ENCODE peak calls at places on chromosome 17, in ten cellular contexts. One of them, this sample, is unnamed.
A peak's percentile ranks its signal among the peaks of the same experiment; 100 is the strongest.

GRCh38 chr17:55962931-55963378 is 190.3 kb upstream of the ANKFN1 start:
- DNase-seq in sigmoid colon: no peak
- DNase-seq in CD8-positive, alpha-beta memory T cell: no peak
- DNase-seq in pancreas: no peak
- DNase-seq in tibial artery: no peak
- DNase-seq in suprapubic skin: no peak
- DNase-seq in psoas muscle: no peak
- DNase-seq in cardiac muscle cell: peak; percentile 5
- DNase-seq in transverse colon: peak; percentile 50
- DNase-seq in MM.1S: no peak
- DNase-seq in this sample: no peak

GRCh38 chr17:41907633-41908539 is 10.9 kb downstream of the ACLY start:
- DNase-seq in sigmoid colon: no peak
- DNase-seq in CD8-positive, alpha-beta memory T cell: no peak
- DNase-seq in pancreas: peak; percentile 64
- DNase-seq in tibial artery: no peak
- DNase-seq in suprapubic skin: no peak
- DNase-seq in psoas muscle: no peak
- DNase-seq in cardiac muscle cell: no peak
- DNase-seq in transverse colon: peak; percentile 18
- DNase-seq in MM.1S: no peak
- DNase-seq in this sample: no peak

GRCh38 chr17:1746975-1747543 is 4.4 kb downstream of the SERPINF2 start:
- DNase-seq in sigmoid colon: no peak
- DNase-seq in CD8-positive, alpha-beta memory T cell: no peak
- DNase-seq in pancreas: peak; percentile 45
- DNase-seq in tibial artery: no peak
- DNase-seq in suprapubic skin: no peak
- DNase-seq in psoas muscle: no peak
- DNase-seq in cardiac muscle cell: no peak
- DNase-seq in transverse colon: peak; percentile 77
- DNase-seq in MM.1S: no peak
- DNase-seq in this sample: no peak

GRCh38 chr17:79810138-79811027 is 13.5 kb upstream of the CBX8 start:
- DNase-seq in sigmoid colon: peak; percentile 82
- DNase-seq in CD8-positive, alpha-beta memory T cell: peak; percentile 85
- DNase-seq in pancreas: peak; percentile 71
- DNase-seq in tibial artery: no peak
- DNase-seq in suprapubic skin: no peak
- DNase-seq in psoas muscle: peak; percentile 60
- DNase-seq in cardiac muscle cell: peak; percentile 96
- DNase-seq in transverse colon: peak; percentile 85
- DNase-seq in MM.1S: peak; percentile 56
- DNase-seq in this sample: peak; percentile 77

GRCh38 chr17:77872714-77873517 is 85.6 kb upstream of the TNRC6C start:
- DNase-seq in sigmoid colon: no peak
- DNase-seq in CD8-positive, alpha-beta memory T cell: no peak
- DNase-seq in pancreas: no peak
- DNase-seq in tibial artery: no peak
- DNase-seq in suprapubic skin: no peak
- DNase-seq in psoas muscle: no peak
- DNase-seq in cardiac muscle cell: no peak
- DNase-seq in transverse colon: no peak
- DNase-seq in MM.1S: no peak
- DNase-seq in this sample: peak; percentile 51

GRCh38 chr17:27976331-27976730 is 66.1 kb upstream of the NLK start:
- DNase-seq in sigmoid colon: no peak
- DNase-seq in CD8-positive, alpha-beta memory T cell: no peak
- DNase-seq in pancreas: no peak
- DNase-seq in tibial artery: no peak
- DNase-seq in suprapubic skin: no peak
- DNase-seq in psoas muscle: no peak
- DNase-seq in cardiac muscle cell: no peak
- DNase-seq in transverse colon: no peak
- DNase-seq in MM.1S: no peak
- DNase-seq in this sample: no peak

GRCh38 chr17:56867948-56868376 is 34.0 kb downstream of the DGKE start:
- DNase-seq in sigmoid colon: no peak
- DNase-seq in CD8-positive, alpha-beta memory T cell: no peak
- DNase-seq in pancreas: no peak
- DNase-seq in tibial artery: no peak
- DNase-seq in suprapubic skin: no peak
- DNase-seq in psoas muscle: no peak
- DNase-seq in cardiac muscle cell: no peak
- DNase-seq in transverse colon: no peak
- DNase-seq in MM.1S: no peak
- DNase-seq in this sample: no peak

GRCh38 chr17:12133183-12133582 is 112.5 kb downstream of the MAP2K4 start:
- DNase-seq in sigmoid colon: no peak
- DNase-seq in CD8-positive, alpha-beta memory T cell: no peak
- DNase-seq in pancreas: no peak
- DNase-seq in tibial artery: no peak
- DNase-seq in suprapubic skin: no peak
- DNase-seq in psoas muscle: no peak
- DNase-seq in cardiac muscle cell: no peak
- DNase-seq in transverse colon: no peak
- DNase-seq in MM.1S: no peak
- DNase-seq in this sample: no peak

GRCh38 chr17:18859256-18859655 is 1.3 kb downstream of the PRPSAP2 start:
- DNase-seq in sigmoid colon: no peak
- DNase-seq in CD8-positive, alpha-beta memory T cell: no peak
- DNase-seq in pancreas: peak; percentile 7
- DNase-seq in tibial artery: no peak
- DNase-seq in suprapubic skin: no peak
- DNase-seq in psoas muscle: no peak
- DNase-seq in cardiac muscle cell: peak; percentile 18
- DNase-seq in transverse colon: no peak
- DNase-seq in MM.1S: no peak
- DNase-seq in this sample: no peak

GRCh38 chr17:20256144-20256543 is 211.2 kb downstream of the LGALS9B start:
- DNase-seq in sigmoid colon: no peak
- DNase-seq in CD8-positive, alpha-beta memory T cell: no peak
- DNase-seq in pancreas: no peak
- DNase-seq in tibial artery: no peak
- DNase-seq in suprapubic skin: no peak
- DNase-seq in psoas muscle: no peak
- DNase-seq in cardiac muscle cell: no peak
- DNase-seq in transverse colon: no peak
- DNase-seq in MM.1S: no peak
- DNase-seq in this sample: no peak

GRCh38 chr17:66893382-66893781 is 58.5 kb downstream of the CACNG5 start:
- DNase-seq in sigmoid colon: no peak
- DNase-seq in CD8-positive, alpha-beta memory T cell: no peak
- DNase-seq in pancreas: no peak
- DNase-seq in tibial artery: no peak
- DNase-seq in suprapubic skin: no peak
- DNase-seq in psoas muscle: no peak
- DNase-seq in cardiac muscle cell: no peak
- DNase-seq in transverse colon: no peak
- DNase-seq in MM.1S: no peak
- DNase-seq in this sample: no peak

DNA sequence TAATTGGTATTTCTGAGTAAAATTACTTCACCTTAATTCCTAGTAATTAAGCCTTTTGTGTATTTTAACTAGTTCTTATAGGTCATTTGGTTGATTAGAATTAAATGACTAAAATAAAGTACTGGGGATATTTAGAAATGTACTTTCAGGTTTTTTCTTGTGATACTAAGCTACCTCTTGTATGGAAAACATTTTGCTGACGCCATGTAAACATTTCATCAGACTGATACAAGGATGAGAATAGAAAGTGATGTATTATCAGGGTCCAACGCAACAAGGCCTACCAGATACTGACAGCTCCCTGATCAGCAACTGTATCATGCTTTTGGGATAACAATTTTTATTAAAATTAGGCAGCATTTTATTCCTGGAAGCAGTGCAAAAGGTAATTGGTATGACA is 1.7 kb downstream of the SMARCE1 start:
- DNase-seq in sigmoid colon: no peak
- DNase-seq in CD8-positive, alpha-beta memory T cell: no peak
- DNase-seq in pancreas: no peak
- DNase-seq in tibial artery: no peak
- DNase-seq in suprapubic skin: no peak
- DNase-seq in psoas muscle: no peak
- DNase-seq in cardiac muscle cell: no peak
- DNase-seq in transverse colon: no peak
- DNase-seq in MM.1S: no peak
- DNase-seq in this sample: no peak
- H3K4me1 ChIP-seq in sigmoid colon: peaks cover 32% of the 10 kb centered on the region
- H3K4me1 ChIP-seq in CD8-positive, alpha-beta memory T cell: peaks cover 34% of the 10 kb centered on the region
- H3K4me1 ChIP-seq in pancreas: peaks cover 29% of the 10 kb centered on the region
- H3K4me1 ChIP-seq in tibial artery: no peaks in the 10 kb centered on the region
- H3K4me1 ChIP-seq in suprapubic skin: peaks cover 45% of the 10 kb centered on the region
- H3K4me1 ChIP-seq in psoas muscle: peaks cover 20% of the 10 kb centered on the region
- H3K4me1 ChIP-seq in cardiac muscle cell: peaks cover 16% of the 10 kb centered on the region
- H3K4me1 ChIP-seq in transverse colon: peaks cover 41% of the 10 kb centered on the region
- H3K4me1 ChIP-seq in MM.1S: peaks cover 25% of the 10 kb centered on the region
- H3K4me1 ChIP-seq in this sample: no peaks in the 10 kb centered on the region

GRCh38 chr17:30921544-30922196 is at the start of gene ADAP2:
- DNase-seq in sigmoid colon: peak; percentile 73
- DNase-seq in CD8-positive, alpha-beta memory T cell: no peak
- DNase-seq in pancreas: peak; percentile 59
- DNase-seq in tibial artery: peak; percentile 68
- DNase-seq in suprapubic skin: peak; percentile 40
- DNase-seq in psoas muscle: peak; percentile 59
- DNase-seq in cardiac muscle cell: peak; percentile 65
- DNase-seq in transverse colon: peak; percentile 77
- DNase-seq in MM.1S: peak; percentile 19
- DNase-seq in this sample: peak; percentile 85

GRCh38 chr17:30924341-30924740 is 2.6 kb downstream of the ADAP2 start:
- DNase-seq in sigmoid colon: peak; percentile 28
- DNase-seq in CD8-positive, alpha-beta memory T cell: no peak
- DNase-seq in pancreas: no peak
- DNase-seq in tibial artery: peak; percentile 20
- DNase-seq in suprapubic skin: no peak
- DNase-seq in psoas muscle: no peak
- DNase-seq in cardiac muscle cell: no peak
- DNase-seq in transverse colon: no peak
- DNase-seq in MM.1S: no peak
- DNase-seq in this sample: no peak

GRCh38 chr17:30920282-30920681 is 1.5 kb upstream of the ADAP2 start:
- DNase-seq in sigmoid colon: no peak
- DNase-seq in CD8-positive, alpha-beta memory T cell: no peak
- DNase-seq in pancreas: no peak
- DNase-seq in tibial artery: peak; percentile 31
- DNase-seq in suprapubic skin: no peak
- DNase-seq in psoas muscle: peak; percentile 26
- DNase-seq in cardiac muscle cell: peak; percentile 22
- DNase-seq in transverse colon: no peak
- DNase-seq in MM.1S: no peak
- DNase-seq in this sample: peak; percentile 37

GRCh38 chr17:30922235-30922993 is 669 bp downstream of the ADAP2 start:
- DNase-seq in sigmoid colon: peak; percentile 61
- DNase-seq in CD8-positive, alpha-beta memory T cell: no peak
- DNase-seq in pancreas: peak; percentile 19
- DNase-seq in tibial artery: peak; percentile 66
- DNase-seq in suprapubic skin: no peak
- DNase-seq in psoas muscle: peak; percentile 20
- DNase-seq in cardiac muscle cell: peak; percentile 3
- DNase-seq in transverse colon: peak; percentile 17
- DNase-seq in MM.1S: no peak
- DNase-seq in this sample: peak; percentile 76

GRCh38 chr17:30920683-30921543 is 832 bp upstream of the ADAP2 start:
- DNase-seq in sigmoid colon: no peak
- DNase-seq in CD8-positive, alpha-beta memory T cell: no peak
- DNase-seq in pancreas: no peak
- DNase-seq in tibial artery: peak; percentile 1
- DNase-seq in suprapubic skin: no peak
- DNase-seq in psoas muscle: no peak
- DNase-seq in cardiac muscle cell: no peak
- DNase-seq in transverse colon: no peak
- DNase-seq in MM.1S: no peak
- DNase-seq in this sample: peak; percentile 3
- H3K4me3 ChIP-seq in sigmoid colon: peak overlapping the region; percentile 57
- H3K4me3 ChIP-seq in CD8-positive, alpha-beta memory T cell: no peak overlapping the region
- H3K4me3 ChIP-seq in pancreas: no peak overlapping the region
- H3K4me3 ChIP-seq in tibial artery: peak overlapping the region; percentile 55
- H3K4me3 ChIP-seq in suprapubic skin: peak overlapping the region; percentile 55
- H3K4me3 ChIP-seq in psoas muscle: peak overlapping the region; percentile 71
- H3K4me3 ChIP-seq in cardiac muscle cell: no peak overlapping the region
- H3K4me3 ChIP-seq in transverse colon: peak overlapping the region; percentile 56
- H3K4me3 ChIP-seq in MM.1S: peak overlapping the region; percentile 40
- H3K4me3 ChIP-seq in this sample: peak overlapping the region; percentile 22

DNA sequence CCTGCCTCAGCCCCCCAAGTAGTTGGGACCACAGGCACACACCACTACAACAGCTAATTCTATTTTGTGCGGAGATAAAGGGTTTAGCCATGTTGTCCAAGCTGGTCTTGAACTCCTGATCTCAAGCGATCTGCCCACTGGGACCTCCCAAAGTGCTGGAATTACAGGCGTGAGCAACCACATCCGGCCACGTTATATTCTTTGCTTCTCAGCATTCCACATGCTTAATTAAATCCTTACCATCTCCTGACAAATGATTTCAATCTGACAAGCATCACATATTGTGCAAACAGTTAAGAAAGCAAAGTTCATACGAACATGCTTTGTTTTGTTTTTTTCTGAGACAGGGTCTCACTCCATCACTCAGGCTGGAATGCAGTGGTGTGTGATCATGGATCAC is 18.2 kb downstream of the HIGD1B start:
- DNase-seq in sigmoid colon: no peak
- DNase-seq in CD8-positive, alpha-beta memory T cell: no peak
- DNase-seq in pancreas: no peak
- DNase-seq in tibial artery: peak; percentile 17
- DNase-seq in suprapubic skin: no peak
- DNase-seq in psoas muscle: no peak
- DNase-seq in cardiac muscle cell: no peak
- DNase-seq in transverse colon: no peak
- DNase-seq in MM.1S: no peak
- DNase-seq in this sample: no peak
- H3K27ac ChIP-seq in sigmoid colon: no peak overlapping the region
- H3K27ac ChIP-seq in CD8-positive, alpha-beta memory T cell: no peak overlapping the region
- H3K27ac ChIP-seq in pancreas: no peak overlapping the region
- H3K27ac ChIP-seq in tibial artery: no peak overlapping the region
- H3K27ac ChIP-seq in suprapubic skin: no peak overlapping the region
- H3K27ac ChIP-seq in psoas muscle: no peak overlapping the region
- H3K27ac ChIP-seq in cardiac muscle cell: peak overlapping the region; percentile 31
- H3K27ac ChIP-seq in transverse colon: peak overlapping the region; percentile 71
- H3K27ac ChIP-seq in MM.1S: no peak overlapping the region
- H3K27ac ChIP-seq in this sample: no peak overlapping the region

GRCh38 chr17:17106716-17107115 is 64.5 kb downstream of the MPRIP start:
- DNase-seq in sigmoid colon: no peak
- DNase-seq in CD8-positive, alpha-beta memory T cell: no peak
- DNase-seq in pancreas: no peak
- DNase-seq in tibial artery: no peak
- DNase-seq in suprapubic skin: no peak
- DNase-seq in psoas muscle: no peak
- DNase-seq in cardiac muscle cell: no peak
- DNase-seq in transverse colon: no peak
- DNase-seq in MM.1S: no peak
- DNase-seq in this sample: no peak
- H3K4me1 ChIP-seq in sigmoid colon: peaks cover 66% of the 10 kb centered on the region
- H3K4me1 ChIP-seq in CD8-positive, alpha-beta memory T cell: peaks cover 40% of the 10 kb centered on the region
- H3K4me1 ChIP-seq in pancreas: peaks cover 36% of the 10 kb centered on the region
- H3K4me1 ChIP-seq in tibial artery: peaks cover 7% of the 10 kb centered on the region
- H3K4me1 ChIP-seq in suprapubic skin: peaks cover 71% of the 10 kb centered on the region
- H3K4me1 ChIP-seq in psoas muscle: peaks cover 97% of the 10 kb centered on the region
- H3K4me1 ChIP-seq in cardiac muscle cell: peaks cover 63% of the 10 kb centered on the region
- H3K4me1 ChIP-seq in transverse colon: peaks cover 54% of the 10 kb centered on the region
- H3K4me1 ChIP-seq in MM.1S: no peaks in the 10 kb centered on the region
- H3K4me1 ChIP-seq in this sample: peaks cover 1% of the 10 kb centered on the region

This sample was measured in aorta.